ENCODE peak calls at places on chromosomes 5 and 9, in four cellular contexts. F, X, U and V are unnamed samples.

GRCh38 chr9:93591706-93592388 is 15.5 kb downstream of the PHF2 start:
- DNase-seq in F (no peak), X (peak), U (no peak), V (no peak)

GRCh38 chr9:70043689-70044449 is at the start of gene MAMDC2:
- DNase-seq in F (no peak), X (peak), U (no peak), V (peak)

GRCh38 chr5:119343766-119344165 is 12.1 kb upstream of the TNFAIP8 start:
- DNase-seq in F (no peak), X (no peak), U (peak), V (no peak)

GRCh38 chr9:124198948-124199347 is 58.8 kb upstream of the NEK6 start:
- DNase-seq in F (no peak), X (no peak), U (no peak), V (no peak)

GRCh38 chr9:85569988-85570387 is 171.8 kb downstream of the AGTPBP1 start:
- DNase-seq in F (no peak), X (no peak), U (no peak), V (no peak)

GRCh38 chr9:79461735-79462134 is 110.0 kb upstream of the TLE4 start:
- DNase-seq in F (no peak), X (peak), U (no peak), V (no peak)

GRCh38 chr5:1011226-1011631 is 2.6 kb downstream of the NKD2 start:
- DNase-seq in F (peak), X (peak), U (no peak), V (peak)

GRCh38 chr9:98022447-98022846 is 34.1 kb upstream of the NANS start:
- DNase-seq in F (no peak), X (no peak), U (no peak), V (no peak)

GRCh38 chr5:68251386-68251785 is 35.8 kb downstream of the PIK3R1 start:
- DNase-seq in F (no peak), X (no peak), U (no peak), V (no peak)

GRCh38 chr5:156715287-156715686 is 134.8 kb upstream of the PPP1R2B start:
- DNase-seq in F (no peak), X (no peak), U (no peak), V (no peak)
- TF ChIP-seq USF1 in F (no peak), X (no peak), U (no peak), V (no peak)

GRCh38 chr5:142324871-142325676 is at the start of gene SPRY4:
- DNase-seq in F (peak), X (peak), U (peak), V (peak)

GRCh38 chr5:142323480-142324376 is 1.1 kb downstream of the SPRY4 start:
- DNase-seq in F (no peak), X (peak), U (no peak), V (no peak)

GRCh38 chr5:142322747-142323479 is 1.9 kb downstream of the SPRY4 start:
- DNase-seq in F (no peak), X (no peak), U (no peak), V (no peak)

GRCh38 chr5:142325677-142326479 is 1.1 kb upstream of the SPRY4 start:
- DNase-seq in F (peak), X (peak), U (no peak), V (peak)

GRCh38 chr5:142324377-142324870 is 397 bp downstream of the SPRY4 start:
- DNase-seq in F (peak), X (peak), U (no peak), V (no peak)
- TF ChIP-seq USF1 in F (no peak), X (no peak), U (no peak), V (peak)

GRCh38 chr5:157971466-157972324 is 112.8 kb upstream of the CLINT1 start:
- DNase-seq in F (no peak), X (no peak), U (no peak), V (peak)
- TF ChIP-seq USF1 in F (no peak), X (no peak), U (no peak), V (no peak)

GRCh38 chr9:36849943-36850342 is 184.1 kb downstream of the PAX5 start:
- DNase-seq in F (no peak), X (no peak), U (no peak), V (no peak)

GRCh38 chr9:36846621-36847020 is 187.4 kb downstream of the PAX5 start:
- DNase-seq in F (no peak), X (no peak), U (no peak), V (no peak)

GRCh38 chr9:36845844-36846243 is 188.2 kb downstream of the PAX5 start:
- DNase-seq in F (no peak), X (no peak), U (no peak), V (no peak)

GRCh38 chr9:36848946-36849345 is 185.1 kb downstream of the PAX5 start:
- DNase-seq in F (no peak), X (no peak), U (no peak), V (no peak)

DNA sequence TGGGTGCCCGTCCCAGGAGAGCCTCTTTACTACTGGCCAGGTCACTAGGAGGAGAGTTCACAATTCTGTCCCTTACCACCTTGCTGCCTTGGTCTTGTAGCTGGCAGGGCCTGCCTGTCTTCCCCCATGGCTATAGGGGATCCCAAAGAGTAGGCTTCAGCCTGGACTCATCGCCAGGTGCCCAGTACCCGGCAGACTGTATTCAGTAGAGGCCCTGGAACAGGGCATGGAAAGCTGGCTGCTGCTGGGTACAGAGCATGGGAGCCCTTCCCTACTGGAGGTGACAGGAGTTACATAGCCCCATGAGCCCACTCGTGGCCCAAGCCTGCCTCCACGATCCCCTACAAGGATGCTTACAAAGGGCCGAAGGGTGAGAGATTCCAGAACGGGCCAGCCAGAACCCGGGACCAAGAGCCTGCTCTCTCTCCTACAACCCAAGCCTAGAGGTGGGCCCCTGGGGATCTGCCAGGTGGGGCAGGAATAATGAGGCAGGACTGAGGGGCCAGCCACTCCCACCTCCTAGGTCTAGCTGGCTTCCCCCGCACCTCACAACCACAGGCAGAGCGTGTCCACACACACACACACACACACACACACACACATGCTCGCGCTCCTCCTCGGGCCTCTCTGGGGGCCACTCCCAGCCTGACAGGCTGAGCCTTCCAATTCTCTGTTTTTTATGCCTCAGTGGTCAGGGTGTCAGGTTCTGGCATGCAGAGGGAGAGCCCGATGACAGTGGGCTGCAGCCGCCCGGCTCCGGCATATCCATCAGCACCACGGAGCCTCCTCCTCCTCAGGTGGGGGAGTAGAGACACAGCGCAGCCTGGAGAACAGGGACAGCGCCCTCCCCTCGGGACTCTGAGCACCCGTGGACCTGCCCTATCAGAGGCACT is 186.0 kb downstream of the PAX5 start:
- DNase-seq in F (no peak), X (no peak), U (no peak), V (no peak)
- TF ChIP-seq USF1 in F (no peak), X (no peak), U (no peak), V (no peak)